ENCODE peak calls at places on chromosome 10, in four cellular contexts. M, G, E and D are unnamed samples.

GRCh38 chr10:128043259-128044045 is 82.8 kb downstream of the MKI67 start:
- DNase-seq in M (no peak), G (no peak), E (no peak), D (peak)

GRCh38 chr10:84333864-84334451 is 5.6 kb downstream of the CCSER2 start:
- DNase-seq in M (peak), G (peak), E (peak), D (peak)

GRCh38 chr10:57973451-57973850 is 294.2 kb downstream of the IPMK start:
- DNase-seq in M (no peak), G (no peak), E (no peak), D (no peak)

GRCh38 chr10:43118631-43119415 is 19.4 kb upstream of the CSGALNACT2 start:
- DNase-seq in M (no peak), G (no peak), E (no peak), D (no peak)

GRCh38 chr10:114876602-114877300 is 55.2 kb downstream of the FHIP2A start:
- DNase-seq in M (peak), G (peak), E (peak), D (peak)

GRCh38 chr10:92265687-92266258 is 25.1 kb downstream of the CPEB3 start:
- DNase-seq in M (no peak), G (no peak), E (no peak), D (no peak)

GRCh38 chr10:125114761-125115391 is 45.5 kb downstream of the CTBP2 start:
- DNase-seq in M (peak), G (no peak), E (no peak), D (no peak)

GRCh38 chr10:31133628-31134302 is 102.1 kb upstream of the ZNF438 start:
- DNase-seq in M (no peak), G (peak), E (peak), D (peak)

GRCh38 chr10:7937315-7937945 is 117.1 kb upstream of the GATA3 start:
- DNase-seq in M (no peak), G (no peak), E (no peak), D (no peak)

GRCh38 chr10:59181668-59182067 is 5.2 kb downstream of the PHYHIPL start:
- DNase-seq in M (peak), G (peak), E (peak), D (peak)

GRCh38 chr10:110679633-110680472 is 35.7 kb downstream of the RBM20 start:
- DNase-seq in M (no peak), G (no peak), E (no peak), D (no peak)

GRCh38 chr10:32023264-32023663 is 33.0 kb downstream of the KIF5B start:
- DNase-seq in M (no peak), G (no peak), E (no peak), D (no peak)

GRCh38 chr10:19788075-19788686 is 28.1 kb upstream of the PLXDC2 start:
- DNase-seq in M (peak), G (peak), E (peak), D (peak)

GRCh38 chr10:122139627-122140151 is 131.4 kb upstream of the BTBD16 start:
- DNase-seq in M (no peak), G (no peak), E (no peak), D (peak)

GRCh38 chr10:18164093-18164492 is 23.9 kb downstream of the CACNB2 start:
- DNase-seq in M (peak), G (no peak), E (no peak), D (peak)

GRCh38 chr10:26503911-26504310 is 65.8 kb downstream of the APBB1IP start:
- DNase-seq in M (no peak), G (no peak), E (peak), D (no peak)

GRCh38 chr10:114323023-114323422 is 81.3 kb downstream of the AFAP1L2 start:
- DNase-seq in M (peak), G (no peak), E (no peak), D (no peak)

GRCh38 chr10:118584181-118584954 is 11.1 kb downstream of the PRLHR start:
- DNase-seq in M (peak), G (no peak), E (no peak), D (peak)

GRCh38 chr10:122149138-122149606 is 121.9 kb upstream of the BTBD16 start:
- DNase-seq in M (no peak), G (no peak), E (no peak), D (no peak)

GRCh38 chr10:43671659-43672555 is 23.2 kb upstream of the ZNF32 start:
- DNase-seq in M (peak), G (peak), E (peak), D (peak)

GRCh38 chr10:89236221-89236620 is 15.4 kb downstream of the LIPA start:
- DNase-seq in M (no peak), G (no peak), E (no peak), D (peak)

GRCh38 chr10:5811387-5811821 is 1.8 kb downstream of the GDI2 start:
- DNase-seq in M (no peak), G (no peak), E (no peak), D (peak)

GRCh38 chr10:102744374-102745051 is 765 bp downstream of the WBP1L start:
- DNase-seq in M (no peak), G (no peak), E (no peak), D (peak)